ENCODE peak calls at places on chromosomes 6 and 20, in four cellular contexts. T, W, E and M are unnamed samples.

GRCh38 chr6:6559994-6560393 is 28.5 kb upstream of the LY86 start:
- DNase-seq in T (no peak), E (no peak), W (no peak), M (no peak)

GRCh38 chr20:25046181-25046641 is 11.7 kb downstream of the ACSS1 start:
- DNase-seq in W (no peak), E (no peak), T (peak), M (no peak)

GRCh38 chr6:2209226-2209809 is 36.1 kb downstream of the GMDS start:
- DNase-seq in E (peak), T (no peak), W (peak), M (peak)

GRCh38 chr6:70080443-70081062 is 214.2 kb downstream of the COL19A1 start:
- DNase-seq in E (no peak), W (no peak), T (no peak), M (no peak)

GRCh38 chr6:90770778-90771177 is 183.9 kb upstream of the MAP3K7 start:
- DNase-seq in T (no peak), E (no peak), W (no peak), M (no peak)

GRCh38 chr6:125597411-125598253 is 151.8 kb upstream of the HEY2 start:
- DNase-seq in T (no peak), E (no peak), W (peak), M (no peak)

GRCh38 chr20:10322073-10323012 is 103.7 kb downstream of the SNAP25 start:
- DNase-seq in E (no peak), T (no peak), W (no peak), M (no peak)

GRCh38 chr20:61953037-61953788 is 112.5 kb downstream of the TAF4 start:
- DNase-seq in T (peak), W (no peak), E (no peak), M (no peak)

GRCh38 chr6:53628354-53629119 is 37.0 kb downstream of the KLHL31 start:
- DNase-seq in T (no peak), E (no peak), W (no peak), M (no peak)

GRCh38 chr6:20539387-20539786 is 5.1 kb downstream of the CDKAL1 start:
- DNase-seq in E (no peak), T (no peak), W (no peak), M (no peak)

GRCh38 chr6:158255280-158255973 is 56.8 kb upstream of the TULP4 start:
- DNase-seq in T (no peak), W (no peak), E (no peak), M (no peak)

GRCh38 chr6:89564752-89565427 is 73.7 kb downstream of the LYRM2 start:
- DNase-seq in T (no peak), E (no peak), W (no peak), M (no peak)

GRCh38 chr6:45574885-45575284 is 197.2 kb upstream of the SUPT3H start:
- DNase-seq in W (no peak), E (no peak), T (no peak), M (no peak)

GRCh38 chr6:162379762-162380409 is 347.7 kb downstream of the PRKN start:
- DNase-seq in T (no peak), W (no peak), E (no peak), M (no peak)

GRCh38 chr20:61835301-61835700 is 230.4 kb downstream of the TAF4 start:
- DNase-seq in W (no peak), E (no peak), T (no peak), M (no peak)

GRCh38 chr20:4546342-4546741 is 175.4 kb upstream of the PRND start:
- DNase-seq in T (no peak), E (no peak), W (no peak), M (no peak)

GRCh38 chr6:87118054-87118453 is 23.1 kb upstream of the CGA start:
- DNase-seq in E (no peak), T (no peak), W (no peak), M (no peak)

GRCh38 chr6:161137320-161137719 is 136.5 kb downstream of the AGPAT4 start:
- DNase-seq in E (no peak), T (no peak), W (no peak), M (no peak)

GRCh38 chr20:60868316-60868891 is 383.7 kb upstream of the CDH4 start:
- DNase-seq in T (no peak), W (no peak), E (no peak), M (no peak)

GRCh38 chr6:149216459-149216858 is 101.1 kb upstream of the TAB2 start:
- DNase-seq in W (no peak), T (no peak), E (no peak), M (no peak)

GRCh38 chr6:152232494-152233151 is 404.5 kb downstream of the SYNE1 start:
- DNase-seq in T (no peak), E (no peak), W (no peak), M (no peak)

GRCh38 chr6:25960689-25961088 is 1.9 kb upstream of the TRIM38 start:
- DNase-seq in T (no peak), W (no peak), E (peak), M (no peak)

GRCh38 chr6:33981861-33982260 is 164.0 kb downstream of the GRM4 start:
- DNase-seq in W (no peak), E (no peak), T (no peak), M (no peak)

GRCh38 chr20:60271597-60271996 is 313.4 kb downstream of the CDH26 start:
- DNase-seq in W (no peak), E (no peak), T (no peak), M (no peak)

GRCh38 chr20:63029358-63030121 is 22.8 kb upstream of the BHLHE23 start:
- DNase-seq in T (no peak), W (peak), E (no peak), M (no peak)

GRCh38 chr6:127869183-127869582 is 31.7 kb downstream of the THEMIS start:
- DNase-seq in W (no peak), E (no peak), T (no peak), M (no peak)

GRCh38 chr6:25962368-25963127 is at the start of gene TRIM38:
- DNase-seq in E (peak), T (peak), W (peak), M (peak)

GRCh38 chr6:137756788-137757187 is 110.3 kb upstream of the TNFAIP3 start:
- DNase-seq in T (no peak), E (no peak), W (no peak), M (no peak)

GRCh38 chr6:153780011-153780410 is 259.0 kb upstream of the OPRM1 start:
- DNase-seq in W (no peak), E (no peak), T (no peak), M (no peak)

GRCh38 chr6:146911635-146912034 is 292.6 kb upstream of the STXBP5 start:
- DNase-seq in E (no peak), W (no peak), T (no peak), M (no peak)

GRCh38 chr6:168075787-168076202 is 3.2 kb downstream of the FRMD1 start:
- DNase-seq in T (no peak), E (no peak), W (no peak), M (no peak)

GRCh38 chr6:117687006-117687405 is 11.7 kb downstream of the NUS1 start:
- DNase-seq in W (no peak), T (no peak), E (no peak), M (no peak)

GRCh38 chr20:34663213-34663943 is 13.5 kb downstream of the PIGU start:
- DNase-seq in W (no peak), E (no peak), T (no peak), M (no peak)

GRCh38 chr6:135540207-135540877 is 42.8 kb upstream of the AHI1 start:
- DNase-seq in W (no peak), E (no peak), T (no peak), M (no peak)

GRCh38 chr6:139253656-139254055 is 38.1 kb downstream of the TXLNB start:
- DNase-seq in W (no peak), T (no peak), E (no peak), M (no peak)